ENCODE peak calls at places on chromosomes 3 and 15, in five cellular contexts. C is pancreas, M is AG09309, B is lower lobe of right lung, G is AG04449. Z is an unnamed sample.

GRCh38 chr3:126422571-126423091 is 27.9 kb downstream of the CFAP100 start:
- DNase-seq in C (no peak), G (no peak), B (peak; percentile 35), M (no peak), Z (no peak)

GRCh38 chr3:173869786-173870185 is 472.2 kb downstream of the NLGN1 start:
- DNase-seq in G (no peak), M (no peak), C (no peak), B (no peak), Z (no peak)

GRCh38 chr3:85074003-85074402 is 115.2 kb downstream of the CADM2 start:
- DNase-seq in G (no peak), B (no peak), C (no peak), M (no peak), Z (no peak)

GRCh38 chr3:161020264-161020663 is 84.9 kb downstream of the B3GALNT1 start:
- DNase-seq in C (no peak), M (no peak), B (no peak), G (no peak), Z (no peak)

GRCh38 chr3:101720851-101721649 is 3.4 kb upstream of the CEP97 start:
- DNase-seq in M (peak; percentile 29), G (peak; percentile 9), B (no peak), C (no peak), Z (no peak)

GRCh38 chr3:79406175-79406574 is 361.6 kb downstream of the ROBO1 start:
- DNase-seq in G (no peak), C (no peak), M (no peak), B (no peak), Z (no peak)

GRCh38 chr15:58951388-58952060 is 18.0 kb upstream of the SLTM start:
- DNase-seq in G (peak; percentile 40), M (peak; percentile 45), C (no peak), B (no peak), Z (no peak)

GRCh38 chr3:119551525-119552063 is 7.8 kb downstream of the CD80 start:
- DNase-seq in C (no peak), G (no peak), M (no peak), B (no peak), Z (no peak)

GRCh38 chr15:97904196-97904572 is 56.3 kb upstream of the ARRDC4 start:
- DNase-seq in M (peak; percentile 3), C (peak; percentile 73), B (peak; percentile 76), G (no peak), Z (peak; percentile 83)

GRCh38 chr3:43953814-43954241 is 263.1 kb downstream of the ABHD5 start:
- DNase-seq in M (peak; percentile 25), B (no peak), G (peak; percentile 16), C (no peak), Z (no peak)

GRCh38 chr3:46994801-46995731 is 15.6 kb downstream of the NBEAL2 start:
- DNase-seq in G (no peak), M (no peak), C (peak; percentile 36), B (peak; percentile 40), Z (peak; percentile 48)

GRCh38 chr15:88649753-88650551 is 11.1 kb downstream of the ISG20 start:
- DNase-seq in G (no peak), M (no peak), C (no peak), B (no peak), Z (no peak)

GRCh38 chr3:172512363-172512762 is 10.9 kb downstream of the TNFSF10 start:
- DNase-seq in G (no peak), B (peak; percentile 84), C (no peak), M (no peak), Z (peak; percentile 72)

GRCh38 chr3:52297242-52298146 is 9.9 kb downstream of the GLYCTK start:
- DNase-seq in C (peak; percentile 27), M (no peak), G (no peak), B (no peak), Z (no peak)

GRCh38 chr15:96851613-96852012 is 521.1 kb downstream of the NR2F2 start:
- DNase-seq in G (no peak), B (no peak), M (no peak), C (no peak), Z (no peak)

GRCh38 chr15:28919201-28919627 is 33.4 kb downstream of the APBA2 start:
- DNase-seq in B (peak; percentile 35), G (no peak), C (no peak), M (no peak), Z (no peak)

GRCh38 chr15:34216527-34217270 is 6.8 kb upstream of the KATNBL1 start:
- DNase-seq in B (no peak), M (no peak), G (no peak), C (no peak), Z (no peak)

GRCh38 chr15:71526061-71526460 is 284.3 kb upstream of the NR2E3 start:
- DNase-seq in G (peak; percentile 38), B (no peak), C (no peak), M (peak; percentile 29), Z (no peak)

GRCh38 chr3:183629546-183630301 is 5.7 kb upstream of the KLHL24 start:
- DNase-seq in C (no peak), B (peak; percentile 71), M (no peak), G (no peak), Z (no peak)

GRCh38 chr3:119794971-119795612 is 13.2 kb downstream of the NR1I2 start:
- DNase-seq in C (no peak), B (no peak), M (no peak), G (no peak), Z (no peak)

GRCh38 chr3:151631946-151632345 is 101.8 kb upstream of the AADACL2 start:
- DNase-seq in M (no peak), B (no peak), G (no peak), C (no peak), Z (no peak)

GRCh38 chr3:183653209-183654064 is 18.0 kb downstream of the KLHL24 start:
- DNase-seq in M (no peak), G (no peak), B (no peak), C (no peak), Z (no peak)

GRCh38 chr3:60609446-60609845 is 641.8 kb downstream of the FHIT start:
- DNase-seq in G (no peak), B (no peak), M (no peak), C (no peak), Z (no peak)

GRCh38 chr3:127172670-127173515 is 20.0 kb upstream of the PRR23E start:
- DNase-seq in C (no peak), B (no peak), M (no peak), G (no peak), Z (no peak)

GRCh38 chr3:171806200-171807128 is 3.8 kb downstream of the PLD1 start:
- DNase-seq in M (peak; percentile 70), C (no peak), B (no peak), G (peak; percentile 83), Z (no peak)

GRCh38 chr15:62958944-62959343 is 83.6 kb upstream of the TPM1 start:
- DNase-seq in B (no peak), C (no peak), G (no peak), M (no peak), Z (no peak)
- TF ChIP-seq CTCF in B (no peak), C (no peak), G (no peak), M (no peak), Z (no peak)

GRCh38 chr3:34216713-34217346 is 418.4 kb downstream of the PDCD6IP start:
- DNase-seq in C (no peak), B (no peak), G (no peak), M (no peak), Z (no peak)

GRCh38 chr3:34213481-34213880 is 415.1 kb downstream of the PDCD6IP start:
- DNase-seq in G (no peak), B (no peak), M (no peak), C (no peak), Z (no peak)

GRCh38 chr3:34212175-34212574 is 413.7 kb downstream of the PDCD6IP start:
- DNase-seq in C (no peak), B (no peak), G (peak; percentile 49), M (no peak), Z (no peak)

GRCh38 chr3:34207826-34208225 is 409.4 kb downstream of the PDCD6IP start:
- DNase-seq in C (no peak), G (peak; percentile 65), M (no peak), B (no peak), Z (no peak)

DNA sequence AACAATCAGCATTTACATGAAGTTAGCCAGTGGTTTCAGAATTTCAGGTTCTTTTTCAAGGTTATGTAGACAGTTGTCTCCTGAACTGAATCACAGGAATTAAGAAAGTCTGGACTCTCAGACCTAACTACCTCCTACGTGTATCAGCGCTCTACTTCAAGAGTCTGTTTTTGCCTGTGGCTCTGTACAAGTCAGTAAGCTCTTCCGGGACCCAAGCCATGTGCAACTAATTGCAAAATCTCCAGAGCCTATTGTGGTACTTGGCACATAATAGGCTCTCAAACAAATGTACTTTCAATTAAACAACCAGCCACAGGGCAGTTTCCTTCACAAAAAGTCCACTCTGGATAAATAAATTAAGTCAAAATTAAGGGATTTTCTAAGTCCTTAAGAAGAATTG is 414.2 kb downstream of the PDCD6IP start:
- DNase-seq in G (peak; percentile 76), M (peak; percentile 8), C (no peak), B (no peak), Z (no peak)
- TF ChIP-seq CTCF in G (no peak), M (no peak), C (no peak), B (no peak), Z (no peak)

GRCh38 chr3:165622356-165622755 is 214.9 kb downstream of the BCHE start:
- DNase-seq in G (no peak), M (no peak), C (no peak), B (no peak), Z (no peak)

GRCh38 chr3:165619077-165619476 is 218.1 kb downstream of the BCHE start:
- DNase-seq in B (no peak), G (no peak), M (no peak), C (no peak), Z (no peak)

DNA sequence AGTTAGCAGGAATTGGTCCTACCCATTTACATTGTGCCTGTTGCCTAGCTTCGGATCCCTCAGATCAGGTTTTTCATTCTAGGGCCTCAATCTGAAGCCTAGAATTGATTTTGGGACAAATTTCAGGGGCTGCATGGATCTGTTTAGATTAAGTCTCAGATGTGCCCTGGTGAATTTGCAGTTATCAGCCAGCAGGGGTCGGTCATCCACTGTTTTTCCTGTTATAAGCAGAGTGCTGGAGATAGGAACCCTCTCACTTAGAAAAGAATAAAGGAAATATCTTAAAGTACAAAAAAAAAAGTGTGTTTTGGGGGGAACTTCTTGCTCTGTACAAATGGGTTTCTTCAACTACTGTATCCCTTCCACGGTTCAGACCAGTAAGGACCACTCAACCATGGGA is 212.5 kb downstream of the BCHE start:
- DNase-seq in C (no peak), M (no peak), B (no peak), G (no peak), Z (no peak)
- TF ChIP-seq CTCF in C (no peak), M (peak; percentile 13), B (no peak), G (peak; percentile 50), Z (no peak)

DNA sequence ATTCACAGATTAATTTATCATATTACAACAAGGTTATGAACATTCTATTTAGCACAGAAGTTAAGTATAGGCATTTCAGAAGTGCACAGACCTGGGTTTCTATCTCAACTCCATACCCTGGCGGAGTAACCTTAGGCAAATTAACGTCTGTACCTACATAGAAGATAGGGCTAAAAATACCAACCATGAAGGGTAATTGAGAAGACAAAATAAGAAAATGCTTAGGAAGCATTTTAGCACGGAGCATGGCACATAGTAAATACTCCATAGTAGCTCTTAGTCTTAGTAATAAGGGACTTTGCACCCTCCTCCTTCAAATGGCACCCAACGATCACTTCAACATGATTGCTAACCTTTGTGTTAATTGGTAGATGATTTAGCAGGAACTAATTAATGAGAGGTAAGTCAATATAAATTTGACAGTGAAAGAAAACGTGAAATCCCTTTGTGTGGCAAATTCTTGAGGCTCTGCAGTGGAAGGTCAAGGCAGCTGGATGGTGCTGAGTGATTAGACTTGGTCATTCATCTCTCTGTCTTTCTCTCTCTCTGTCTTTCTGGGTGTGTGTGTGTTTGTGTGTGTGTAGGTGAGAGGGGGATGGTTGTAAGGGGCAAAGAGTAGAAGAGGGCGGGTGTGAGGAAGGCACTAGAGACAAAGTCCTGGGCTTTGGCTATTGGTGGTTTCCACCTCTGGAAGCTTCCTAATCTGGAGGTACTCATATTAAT is 131.1 kb upstream of the PHLDB2 start:
- DNase-seq in M (no peak), C (no peak), G (no peak), B (no peak), Z (no peak)
- TF ChIP-seq CTCF in M (no peak), C (no peak), G (no peak), B (no peak), Z (no peak)

Z was measured in psoas muscle.